ENCODE peak calls at places on chromosomes 16 and 17, in nine cellular contexts. K is mucosa of gallbladder, X is NT2/D1, S is ascending aorta, T is cardiac fibroblast, M is Right ventricle myocardium inferior, J is IMR-90, H is adipocyte, C is HuH-7. R is an unnamed sample.

GRCh38 chr17:71438631-71439146 is 682.1 kb upstream of the SOX9 start:
- DNase-seq in T (peak), J (peak), C (peak), X (no peak), S (no peak), H (peak), K (no peak), M (no peak), R (peak)

GRCh38 chr17:54967621-54968258 is 714 bp downstream of the COX11 start:
- DNase-seq in J (peak), C (peak), X (no peak), M (no peak), K (no peak), S (no peak), T (peak), H (peak), R (no peak)

GRCh38 chr16:72311426-72311825 is 139.5 kb upstream of the PMFBP1 start:
- DNase-seq in K (no peak), T (peak), M (no peak), X (no peak), H (peak), S (no peak), C (no peak), J (peak), R (no peak)

GRCh38 chr17:81631482-81631881 is 5.4 kb downstream of the NPLOC4 start:
- DNase-seq in S (no peak), J (no peak), C (no peak), X (no peak), K (no peak), H (no peak), M (no peak), T (no peak), R (no peak)

GRCh38 chr17:2690165-2691068 is 21.1 kb downstream of the CLUH start:
- DNase-seq in S (no peak), K (no peak), C (no peak), T (no peak), X (no peak), J (no peak), H (no peak), M (no peak), R (no peak)

GRCh38 chr17:73291260-73291801 is 20.5 kb downstream of the CDC42EP4 start:
- DNase-seq in H (peak), M (peak), X (no peak), K (no peak), J (peak), C (no peak), S (peak), T (peak), R (peak)

GRCh38 chr16:9489823-9490467 is 398.5 kb downstream of the HAPSTR1 start:
- DNase-seq in S (no peak), M (peak), H (no peak), J (no peak), T (no peak), C (no peak), X (no peak), K (peak), R (no peak)

GRCh38 chr17:35486920-35487727 is 38.6 kb upstream of the SLFN13 start:
- DNase-seq in S (peak), C (no peak), K (peak), J (peak), X (no peak), T (peak), M (peak), H (peak), R (peak)

GRCh38 chr16:19419691-19420060 is 2.0 kb downstream of the TMC5 start:
- DNase-seq in M (no peak), K (peak), C (no peak), T (no peak), H (no peak), S (no peak), X (no peak), J (peak), R (peak)

GRCh38 chr17:58336456-58337094 is 8.0 kb upstream of the TSPOAP1 start:
- DNase-seq in S (no peak), H (no peak), K (no peak), J (peak), M (no peak), C (no peak), T (peak), X (no peak), R (no peak)

GRCh38 chr16:52068447-52069074 is 478.4 kb downstream of the TOX3 start:
- DNase-seq in T (peak), X (peak), C (no peak), H (peak), M (no peak), J (peak), S (no peak), K (peak), R (no peak)

GRCh38 chr17:4509402-4509801 is 10.7 kb downstream of the SPNS2 start:
- DNase-seq in C (no peak), T (no peak), X (no peak), M (peak), J (no peak), S (peak), H (no peak), K (peak), R (no peak)

GRCh38 chr17:33522623-33523022 is 229.5 kb upstream of the ASIC2 start:
- DNase-seq in S (no peak), X (no peak), T (no peak), J (no peak), M (no peak), H (no peak), K (no peak), C (no peak), R (no peak)

GRCh38 chr16:30794634-30795033 is 7.6 kb upstream of the ZNF629 start:
- DNase-seq in T (no peak), C (no peak), J (no peak), K (no peak), H (no peak), X (no peak), S (no peak), M (no peak), R (no peak)

GRCh38 chr17:51540151-51540550 is 279.8 kb downstream of the UTP18 start:
- DNase-seq in M (no peak), S (no peak), K (no peak), H (no peak), J (no peak), T (no peak), C (no peak), X (no peak), R (no peak)

GRCh38 chr17:73645050-73645871 is 1.0 kb upstream of the SDK2 start:
- DNase-seq in C (no peak), H (peak), J (no peak), X (no peak), M (no peak), S (no peak), T (peak), K (no peak), R (no peak)

GRCh38 chr17:2745317-2746037 is 4.0 kb downstream of the CCDC92B start:
- DNase-seq in C (no peak), X (no peak), M (no peak), H (no peak), K (peak), S (no peak), T (no peak), J (no peak), R (no peak)